ENCODE peak calls at places on chromosomes 13 and 19, in four cellular contexts. One of them, this sample, is unnamed.

GRCh38 chr13:56700324-56700723 is 440.4 kb upstream of the PRR20A start:
- DNase-seq in upper lobe of left lung: no peak
- DNase-seq in breast epithelium: no peak
- DNase-seq in stomach: no peak
- DNase-seq in this sample: no peak

GRCh38 chr19:46447824-46448223 is 19.1 kb upstream of the PNMA8C start:
- DNase-seq in stomach: no peak
- DNase-seq in breast epithelium: no peak
- DNase-seq in upper lobe of left lung: no peak
- DNase-seq in this sample: no peak

GRCh38 chr19:46080561-46080960 is 39.8 kb upstream of the IGFL4 start:
- DNase-seq in breast epithelium: no peak
- DNase-seq in upper lobe of left lung: no peak
- DNase-seq in stomach: no peak
- DNase-seq in this sample: no peak

GRCh38 chr19:38172001-38172400 is 52.0 kb downstream of the DPF1 start:
- DNase-seq in breast epithelium: no peak
- DNase-seq in stomach: no peak
- DNase-seq in upper lobe of left lung: no peak
- DNase-seq in this sample: no peak

GRCh38 chr13:76758738-76759137 is 127.5 kb downstream of the KCTD12 start:
- DNase-seq in upper lobe of left lung: no peak
- DNase-seq in stomach: no peak
- DNase-seq in breast epithelium: no peak
- DNase-seq in this sample: no peak

GRCh38 chr19:38891791-38892190 is 7.6 kb downstream of the SIRT2 start:
- DNase-seq in stomach: no peak
- DNase-seq in breast epithelium: peak; percentile 26
- DNase-seq in upper lobe of left lung: no peak
- DNase-seq in this sample: no peak

GRCh38 chr13:44223785-44224432 is 149.7 kb upstream of the SERP2 start:
- DNase-seq in breast epithelium: no peak
- DNase-seq in stomach: no peak
- DNase-seq in upper lobe of left lung: no peak
- DNase-seq in this sample: no peak

GRCh38 chr13:35518337-35518736 is 41.8 kb upstream of the MAB21L1 start:
- DNase-seq in upper lobe of left lung: no peak
- DNase-seq in breast epithelium: no peak
- DNase-seq in stomach: no peak
- DNase-seq in this sample: no peak

GRCh38 chr13:44810067-44810840 is 179.0 kb downstream of the NUFIP1 start:
- DNase-seq in upper lobe of left lung: no peak
- DNase-seq in breast epithelium: no peak
- DNase-seq in stomach: peak; percentile 31
- DNase-seq in this sample: no peak

GRCh38 chr13:34347784-34348573 is 530.0 kb downstream of the RFC3 start:
- DNase-seq in breast epithelium: peak; percentile 63
- DNase-seq in upper lobe of left lung: no peak
- DNase-seq in stomach: peak; percentile 63
- DNase-seq in this sample: no peak

GRCh38 chr13:91375119-91375729 is 23.2 kb upstream of the GPC5 start:
- DNase-seq in stomach: no peak
- DNase-seq in upper lobe of left lung: no peak
- DNase-seq in breast epithelium: no peak
- DNase-seq in this sample: no peak

GRCh38 chr13:50838701-50839100 is 4.8 kb downstream of the DLEU7 start:
- DNase-seq in breast epithelium: no peak
- DNase-seq in stomach: no peak
- DNase-seq in upper lobe of left lung: peak; percentile 13
- DNase-seq in this sample: no peak

GRCh38 chr19:45816236-45817009 is 1.3 kb upstream of the RSPH6A start:
- DNase-seq in upper lobe of left lung: peak; percentile 68
- DNase-seq in breast epithelium: no peak
- DNase-seq in stomach: no peak
- DNase-seq in this sample: no peak

GRCh38 chr19:39828634-39829032 is 5.3 kb downstream of the DYRK1B start:
- DNase-seq in stomach: no peak
- DNase-seq in breast epithelium: no peak
- DNase-seq in upper lobe of left lung: no peak
- DNase-seq in this sample: no peak

GRCh38 chr13:60001892-60002291 is 161.8 kb downstream of the DIAPH3 start:
- DNase-seq in breast epithelium: no peak
- DNase-seq in upper lobe of left lung: no peak
- DNase-seq in stomach: no peak
- DNase-seq in this sample: no peak

GRCh38 chr19:53873451-53874383 is 6.0 kb downstream of the MYADM start:
- DNase-seq in stomach: no peak
- DNase-seq in breast epithelium: no peak
- DNase-seq in upper lobe of left lung: peak; percentile 87
- DNase-seq in this sample: no peak

GRCh38 chr13:25046985-25047660 is 48.8 kb upstream of the PABPC3 start:
- DNase-seq in upper lobe of left lung: peak; percentile 82
- DNase-seq in stomach: no peak
- DNase-seq in breast epithelium: no peak
- DNase-seq in this sample: no peak

GRCh38 chr13:48896312-48896711 is 79.4 kb upstream of the FNDC3A start:
- DNase-seq in stomach: no peak
- DNase-seq in breast epithelium: no peak
- DNase-seq in upper lobe of left lung: no peak
- DNase-seq in this sample: no peak

GRCh38 chr19:3121821-3122511 is 13.9 kb upstream of the GNA15 start:
- DNase-seq in breast epithelium: no peak
- DNase-seq in upper lobe of left lung: peak; percentile 65
- DNase-seq in stomach: no peak
- DNase-seq in this sample: no peak

DNA sequence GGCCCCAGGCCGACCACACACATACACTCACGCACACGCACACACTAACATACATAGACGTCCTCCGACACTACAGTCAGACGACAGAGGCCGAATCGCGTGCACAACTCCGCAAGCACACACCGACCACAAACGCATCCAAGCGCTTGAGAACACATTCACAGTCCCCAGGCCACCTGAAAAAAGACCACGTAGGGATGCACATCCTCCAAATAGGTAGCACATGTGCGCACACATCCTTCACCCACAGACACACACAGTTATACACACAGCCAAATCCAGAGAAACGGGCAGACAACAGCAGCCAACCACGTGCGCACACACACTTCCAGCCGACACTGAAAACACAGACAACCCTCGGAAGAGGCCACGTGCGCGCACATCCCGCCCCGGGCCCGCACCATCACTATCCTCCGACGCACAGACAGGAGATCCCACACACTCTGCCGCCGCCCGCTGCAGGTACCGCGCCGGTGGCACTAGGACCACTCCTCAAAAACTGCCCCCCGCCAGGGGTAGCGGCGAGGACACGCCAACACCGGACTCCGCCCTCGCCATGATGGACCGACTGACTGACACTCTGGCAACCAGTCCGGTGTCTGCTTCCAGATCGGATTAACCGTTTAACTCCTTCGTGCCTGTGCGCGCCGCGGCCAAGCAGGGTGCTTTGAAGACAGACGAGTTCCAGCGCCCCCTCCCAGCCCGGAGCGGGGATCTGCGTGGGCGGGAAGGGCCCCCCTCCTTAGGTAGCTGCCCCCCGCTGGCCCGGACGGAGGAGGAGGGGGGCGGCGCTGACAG is 493 bp upstream of the PDE4A start:
- DNase-seq in upper lobe of left lung: peak; percentile 82
- DNase-seq in stomach: no peak
- DNase-seq in breast epithelium: no peak
- DNase-seq in this sample: no peak
- H3K4me1 ChIP-seq in upper lobe of left lung: peaks cover 65% of the 10 kb centered on the region
- H3K4me1 ChIP-seq in stomach: peaks cover 78% of the 10 kb centered on the region
- H3K4me1 ChIP-seq in breast epithelium: peaks cover 19% of the 10 kb centered on the region
- H3K4me1 ChIP-seq in this sample: peaks cover 57% of the 10 kb centered on the region

DNA sequence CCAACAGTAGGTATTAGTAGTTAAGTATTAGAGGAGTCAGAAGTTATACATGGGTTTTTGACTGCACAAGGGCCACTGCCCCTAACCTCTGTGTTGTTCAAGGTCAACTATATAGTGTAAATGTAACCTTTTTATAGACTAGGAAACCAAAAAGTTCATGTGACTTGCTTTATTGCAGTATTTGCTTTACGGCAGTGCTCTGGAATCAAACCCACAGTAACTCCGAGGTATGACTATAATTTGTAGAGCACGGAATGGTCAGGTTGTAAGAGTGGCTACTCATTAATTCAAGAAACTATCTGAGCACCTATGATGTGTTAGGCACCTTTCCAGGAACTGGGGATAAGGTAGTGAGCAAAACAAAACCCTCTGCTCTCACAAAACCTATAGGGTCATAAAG is 22.3 kb downstream of the SUPT20H start:
- DNase-seq in stomach: no peak
- DNase-seq in breast epithelium: no peak
- DNase-seq in upper lobe of left lung: no peak
- DNase-seq in this sample: no peak
- TF ChIP-seq POLR2AphosphoS5 in stomach: no peak
- TF ChIP-seq POLR2AphosphoS5 in breast epithelium: no peak
- TF ChIP-seq POLR2AphosphoS5 in upper lobe of left lung: no peak
- TF ChIP-seq POLR2AphosphoS5 in this sample: no peak

GRCh38 chr19:4606921-4607678 is 32.2 kb upstream of the TNFAIP8L1 start:
- DNase-seq in upper lobe of left lung: peak; percentile 83
- DNase-seq in stomach: no peak
- DNase-seq in breast epithelium: no peak
- DNase-seq in this sample: no peak
- H3K4me3 ChIP-seq in upper lobe of left lung: no peak overlapping the region
- H3K4me3 ChIP-seq in stomach: no peak overlapping the region
- H3K4me3 ChIP-seq in breast epithelium: no peak overlapping the region
- H3K4me3 ChIP-seq in this sample: no peak overlapping the region

GRCh38 chr19:797528-798414 is 519 bp downstream of the PTBP1 start:
- DNase-seq in upper lobe of left lung: peak; percentile 98
- DNase-seq in stomach: peak; percentile 93
- DNase-seq in breast epithelium: peak; percentile 85
- DNase-seq in this sample: peak; percentile 95
- H3K4me1 ChIP-seq in upper lobe of left lung: peaks cover 61% of the 10 kb centered on the region
- H3K4me1 ChIP-seq in stomach: peaks cover 60% of the 10 kb centered on the region
- H3K4me1 ChIP-seq in breast epithelium: peaks cover 30% of the 10 kb centered on the region
- H3K4me1 ChIP-seq in this sample: peaks cover 60% of the 10 kb centered on the region

GRCh38 chr13:21047591-21048282 is 13.6 kb downstream of the LATS2 start:
- DNase-seq in upper lobe of left lung: no peak
- DNase-seq in stomach: no peak
- DNase-seq in breast epithelium: no peak
- DNase-seq in this sample: no peak

GRCh38 chr13:21047087-21047486 is 14.3 kb downstream of the LATS2 start:
- DNase-seq in upper lobe of left lung: no peak
- DNase-seq in breast epithelium: no peak
- DNase-seq in stomach: no peak
- DNase-seq in this sample: no peak

GRCh38 chr13:21043898-21044297 is 17.5 kb downstream of the LATS2 start:
- DNase-seq in stomach: no peak
- DNase-seq in upper lobe of left lung: no peak
- DNase-seq in breast epithelium: no peak
- DNase-seq in this sample: no peak

GRCh38 chr13:21045101-21045500 is 16.3 kb downstream of the LATS2 start:
- DNase-seq in breast epithelium: no peak
- DNase-seq in upper lobe of left lung: no peak
- DNase-seq in stomach: no peak
- DNase-seq in this sample: no peak

DNA sequence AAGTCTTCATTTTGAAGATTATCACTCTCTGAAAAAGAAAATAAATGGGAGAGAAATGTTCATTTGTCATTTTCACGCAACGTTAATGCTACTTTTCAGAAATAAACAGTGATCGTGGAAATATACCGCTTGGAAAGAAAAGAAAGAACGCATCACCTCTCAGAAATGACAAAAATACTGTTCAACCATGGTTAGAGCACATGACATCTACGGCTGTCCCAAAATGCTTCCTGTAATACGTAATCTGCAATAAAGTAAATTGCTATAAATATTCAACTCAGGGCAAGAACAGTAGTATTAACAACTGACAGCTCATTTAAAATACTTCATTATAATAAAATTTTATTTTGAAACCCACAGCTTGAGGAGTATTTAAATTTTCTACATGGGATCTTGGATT is 15.2 kb downstream of the LATS2 start:
- DNase-seq in breast epithelium: no peak
- DNase-seq in stomach: no peak
- DNase-seq in upper lobe of left lung: no peak
- DNase-seq in this sample: no peak
- TF ChIP-seq POLR2AphosphoS5 in breast epithelium: no peak
- TF ChIP-seq POLR2AphosphoS5 in stomach: no peak
- TF ChIP-seq POLR2AphosphoS5 in upper lobe of left lung: no peak
- TF ChIP-seq POLR2AphosphoS5 in this sample: peak; percentile 49

DNA sequence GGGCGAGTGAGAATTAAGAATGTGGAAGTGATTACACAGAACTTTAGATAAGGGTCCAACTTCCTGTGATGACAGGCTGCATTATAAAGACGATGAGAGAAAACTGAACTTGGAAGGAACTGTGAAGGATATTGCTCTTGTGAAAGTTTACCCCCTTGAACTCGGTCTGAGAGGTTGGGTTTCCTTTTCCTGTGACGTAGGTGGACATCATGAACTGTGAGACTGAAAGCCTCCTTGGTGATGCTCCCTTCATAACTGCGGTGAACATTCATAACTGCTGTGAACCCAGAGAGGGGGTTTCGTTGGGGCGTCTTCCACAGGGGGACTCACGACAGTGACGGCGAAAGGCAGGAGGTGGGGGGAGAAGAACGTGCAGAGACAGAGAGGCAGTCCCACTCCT is 1.9 kb upstream of the FFAR2 start:
- DNase-seq in upper lobe of left lung: no peak
- DNase-seq in breast epithelium: no peak
- DNase-seq in stomach: no peak
- DNase-seq in this sample: no peak
- H3K4me3 ChIP-seq in upper lobe of left lung: no peak overlapping the region
- H3K4me3 ChIP-seq in breast epithelium: no peak overlapping the region
- H3K4me3 ChIP-seq in stomach: no peak overlapping the region
- H3K4me3 ChIP-seq in this sample: no peak overlapping the region